ENCODE peak calls at places on chromosomes 1 and 21, in seven cellular contexts. H is GM20000, Q is psoas muscle, D is GM13977, M is left ventricle myocardium superior, A is AG09309, B is mammary epithelial cell. R is an unnamed sample.

GRCh38 chr1:50271968-50272578 is 151.2 kb downstream of the DMRTA2 start:
- DNase-seq in H (peak; percentile 57), Q (peak; percentile 56), D (peak; percentile 65), M (peak; percentile 59), A (no peak), B (peak; percentile 12), R (peak; percentile 48)

GRCh38 chr1:923991-924618 is 382 bp downstream of the SAMD11 start:
- DNase-seq in H (no peak), Q (no peak), D (no peak), M (no peak), A (no peak), B (no peak), R (no peak)

GRCh38 chr1:152941037-152941700 is 5.8 kb upstream of the SPRR5 start:
- DNase-seq in H (no peak), Q (no peak), D (no peak), M (no peak), A (no peak), B (peak; percentile 90), R (no peak)

GRCh38 chr1:175889044-175889443 is 145.6 kb upstream of the TNR start:
- DNase-seq in H (no peak), Q (no peak), D (no peak), M (no peak), A (no peak), B (no peak), R (no peak)

GRCh38 chr1:159986531-159986930 is 32.5 kb upstream of the SLAMF9 start:
- DNase-seq in H (no peak), Q (no peak), D (no peak), M (no peak), A (no peak), B (no peak), R (no peak)

GRCh38 chr1:151001592-151001991 is 5.1 kb downstream of the MINDY1 start:
- DNase-seq in H (no peak), Q (no peak), D (no peak), M (no peak), A (no peak), B (peak; percentile 28), R (no peak)

GRCh38 chr1:209845405-209845725 is 17.6 kb downstream of the UTP25 start:
- DNase-seq in H (no peak), Q (no peak), D (no peak), M (no peak), A (no peak), B (no peak), R (no peak)

GRCh38 chr1:194342484-194343262 is 1156.3 kb upstream of the B3GALT2 start:
- DNase-seq in H (no peak), Q (no peak), D (no peak), M (no peak), A (no peak), B (no peak), R (no peak)

GRCh38 chr1:64745986-64746940 is 1.4 kb downstream of the RAVER2 start:
- DNase-seq in H (no peak), Q (no peak), D (no peak), M (no peak), A (no peak), B (no peak), R (no peak)

GRCh38 chr1:235633220-235633540 is 16.4 kb downstream of the GNG4 start:
- DNase-seq in H (no peak), Q (no peak), D (no peak), M (no peak), A (no peak), B (no peak), R (no peak)

GRCh38 chr21:27212444-27212843 is 245.6 kb upstream of the ADAMTS5 start:
- DNase-seq in H (no peak), Q (no peak), D (no peak), M (no peak), A (no peak), B (no peak), R (no peak)

GRCh38 chr21:30430170-30430655 is at the start of gene KRTAP13-4:
- DNase-seq in H (no peak), Q (no peak), D (no peak), M (no peak), A (no peak), B (no peak), R (no peak)

GRCh38 chr1:118809586-118809985 is 178.6 kb downstream of the TBX15 start:
- DNase-seq in H (no peak), Q (no peak), D (no peak), M (no peak), A (no peak), B (no peak), R (no peak)

GRCh38 chr1:208068908-208069307 is 158.0 kb upstream of the CD34 start:
- DNase-seq in H (no peak), Q (no peak), D (no peak), M (no peak), A (no peak), B (no peak), R (no peak)

GRCh38 chr1:3279182-3279470 is 175.3 kb upstream of the ARHGEF16 start:
- DNase-seq in H (no peak), Q (no peak), D (no peak), M (peak; percentile 16), A (no peak), B (no peak), R (no peak)

GRCh38 chr1:206887701-206888100 is 9.5 kb upstream of the IL24 start:
- DNase-seq in H (no peak), Q (no peak), D (no peak), M (no peak), A (no peak), B (peak; percentile 43), R (no peak)

GRCh38 chr1:93448983-93449805 is 1.3 kb downstream of the FNBP1L start:
- DNase-seq in H (peak; percentile 25), Q (no peak), D (peak; percentile 18), M (peak; percentile 38), A (no peak), B (peak; percentile 60), R (no peak)

R was measured in Right ventricle myocardium superior.